ENCODE peak calls at places on chromosomes 16 and 17, in five cellular contexts. P, O, V, F and N are unnamed samples.

GRCh38 chr17:61129876-61130275 is 269.8 kb upstream of the TBX2 start:
- DNase-seq in P (no peak), O (no peak), V (no peak), F (peak), N (no peak)

GRCh38 chr17:68794636-68795503 is 160.3 kb downstream of the ABCA8 start:
- DNase-seq in P (no peak), O (no peak), V (peak), F (peak), N (no peak)

GRCh38 chr17:11122908-11123307 is 118.1 kb upstream of the SHISA6 start:
- DNase-seq in P (no peak), O (no peak), V (peak), F (no peak), N (no peak)

GRCh38 chr16:55263271-55264250 is 60.4 kb upstream of the IRX6 start:
- DNase-seq in P (no peak), O (no peak), V (no peak), F (no peak), N (no peak)

GRCh38 chr17:38428643-38429371 is 543 bp downstream of the ARHGAP23 start:
- DNase-seq in P (no peak), O (no peak), V (peak), F (peak), N (peak)

GRCh38 chr17:17535957-17536356 is 39.8 kb upstream of the RASD1 start:
- DNase-seq in P (no peak), O (no peak), V (peak), F (no peak), N (no peak)

GRCh38 chr16:73173396-73173795 is 125.5 kb upstream of the ZFHX3 start:
- DNase-seq in P (no peak), O (no peak), V (no peak), F (peak), N (no peak)

GRCh38 chr16:50272111-50272571 is 5.8 kb downstream of the ADCY7 start:
- DNase-seq in P (no peak), O (no peak), V (no peak), F (no peak), N (no peak)